ENCODE peak calls at places on chromosomes 13 and 19, in four cellular contexts. N is GM10248, L is left ventricle myocardium inferior, C is Panc1. R is an unnamed sample.

GRCh38 chr19:46387713-46388130 is 25.6 kb downstream of the CCDC8 start:
- DNase-seq in N (no peak), C (no peak), L (no peak), R (no peak)

GRCh38 chr13:44163108-44163507 is 210.5 kb upstream of the SERP2 start:
- DNase-seq in N (no peak), C (no peak), L (no peak), R (no peak)

GRCh38 chr19:31675187-31675913 is 326.1 kb upstream of the TSHZ3 start:
- DNase-seq in L (no peak), C (no peak), N (no peak), R (no peak)

GRCh38 chr13:94708971-94709614 is 3.3 kb downstream of the SOX21 start:
- DNase-seq in C (no peak), N (no peak), L (no peak), R (peak; percentile 17)

GRCh38 chr13:78660130-78660857 is 1.3 kb upstream of the OBI1 start:
- DNase-seq in L (no peak), C (no peak), N (peak; percentile 23), R (no peak)

GRCh38 chr19:33304760-33305647 is 2.7 kb upstream of the CEBPA start:
- DNase-seq in L (no peak), C (no peak), N (no peak), R (peak; percentile 24)

GRCh38 chr19:38417544-38418506 is 8.2 kb downstream of the RASGRP4 start:
- DNase-seq in N (peak; percentile 72), C (no peak), L (peak; percentile 65), R (peak; percentile 56)

GRCh38 chr13:23793711-23794110 is 95.5 kb downstream of the MIPEP start:
- DNase-seq in L (no peak), C (no peak), N (no peak), R (no peak)

GRCh38 chr19:35224681-35225604 is 3.6 kb downstream of the FAM187B start:
- DNase-seq in N (peak; percentile 16), C (no peak), L (no peak), R (no peak)

GRCh38 chr19:39212377-39212742 is 8.3 kb upstream of the SYCN start:
- DNase-seq in C (peak; percentile 75), N (no peak), L (peak; percentile 24), R (peak; percentile 47)

GRCh38 chr13:30354481-30355404 is 47.4 kb upstream of the KATNAL1 start:
- DNase-seq in C (no peak), L (no peak), N (no peak), R (no peak)

GRCh38 chr19:47813304-47813994 is 8.3 kb upstream of the CRX start:
- DNase-seq in N (peak; percentile 83), C (no peak), L (peak; percentile 65), R (peak; percentile 84)

GRCh38 chr13:114151565-114152284 is 19.3 kb upstream of the RASA3 start:
- DNase-seq in N (no peak), C (no peak), L (no peak), R (no peak)

GRCh38 chr19:10699650-10700335 is 1.4 kb upstream of the QTRT1 start:
- DNase-seq in L (no peak), C (no peak), N (peak; percentile 64), R (peak; percentile 81)

GRCh38 chr19:7637374-7638256 is 705 bp downstream of the STXBP2 start:
- DNase-seq in N (peak; percentile 54), C (no peak), L (peak; percentile 51), R (no peak)

GRCh38 chr19:40933025-40933424 is 51.0 kb upstream of the CYP2A7 start:
- DNase-seq in C (no peak), N (no peak), L (no peak), R (no peak)

GRCh38 chr19:9431475-9431874 is 3.9 kb downstream of the ZNF266 start:
- DNase-seq in N (no peak), L (peak; percentile 35), C (peak; percentile 12), R (no peak)

GRCh38 chr13:112245959-112246358 is 130.2 kb upstream of the SPACA7 start:
- DNase-seq in C (no peak), L (no peak), N (no peak), R (no peak)

GRCh38 chr13:43574601-43575000 is 212.2 kb downstream of the ENOX1 start:
- DNase-seq in C (no peak), L (no peak), N (no peak), R (no peak)

GRCh38 chr19:53102186-53102585 is 1.0 kb downstream of the ZNF160 start:
- DNase-seq in N (no peak), L (no peak), C (no peak), R (no peak)

GRCh38 chr19:34393031-34393430 is 11.2 kb upstream of the PDCD2L start:
- DNase-seq in N (no peak), L (no peak), C (no peak), R (no peak)

GRCh38 chr13:48412881-48413351 is at the start of gene LPAR6:
- DNase-seq in L (no peak), N (no peak), C (no peak), R (no peak)

GRCh38 chr19:42325896-42326771 is 699 bp downstream of the MEGF8 start:
- DNase-seq in N (peak; percentile 63), L (peak; percentile 38), C (no peak), R (no peak)

GRCh38 chr19:4712771-4713170 is 10.9 kb downstream of the DPP9 start:
- DNase-seq in L (peak; percentile 14), N (no peak), C (no peak), R (no peak)

GRCh38 chr19:57105976-57106610 is 13.7 kb upstream of the USP29 start:
- DNase-seq in N (no peak), L (no peak), C (no peak), R (no peak)

GRCh38 chr19:49119411-49120324 is at the start of gene PPFIA3:
- DNase-seq in C (no peak), N (no peak), L (peak; percentile 76), R (peak; percentile 56)

GRCh38 chr19:41870401-41870873 is 6.6 kb upstream of the CD79A start:
- DNase-seq in C (no peak), N (no peak), L (no peak), R (no peak)

GRCh38 chr13:49370390-49370789 is 73.5 kb downstream of the CAB39L start:
- DNase-seq in C (no peak), N (no peak), L (no peak), R (no peak)

GRCh38 chr19:7673995-7674667 is 2.8 kb upstream of the MCEMP1 start:
- DNase-seq in L (peak; percentile 70), C (no peak), N (no peak), R (no peak)

GRCh38 chr13:76758257-76758656 is 127.9 kb downstream of the KCTD12 start:
- DNase-seq in L (no peak), N (no peak), C (no peak), R (no peak)

GRCh38 chr13:110366733-110367132 is 59.6 kb downstream of the COL4A2 start:
- DNase-seq in N (no peak), L (no peak), C (no peak), R (no peak)

GRCh38 chr13:110367620-110368019 is 60.5 kb downstream of the COL4A2 start:
- DNase-seq in N (no peak), C (no peak), L (no peak), R (no peak)

GRCh38 chr13:110368408-110368807 is 61.3 kb downstream of the COL4A2 start:
- DNase-seq in L (no peak), C (no peak), N (no peak), R (no peak)

GRCh38 chr13:110371550-110372465 is 64.7 kb downstream of the COL4A2 start:
- DNase-seq in N (peak; percentile 33), C (no peak), L (no peak), R (peak; percentile 23)

DNA sequence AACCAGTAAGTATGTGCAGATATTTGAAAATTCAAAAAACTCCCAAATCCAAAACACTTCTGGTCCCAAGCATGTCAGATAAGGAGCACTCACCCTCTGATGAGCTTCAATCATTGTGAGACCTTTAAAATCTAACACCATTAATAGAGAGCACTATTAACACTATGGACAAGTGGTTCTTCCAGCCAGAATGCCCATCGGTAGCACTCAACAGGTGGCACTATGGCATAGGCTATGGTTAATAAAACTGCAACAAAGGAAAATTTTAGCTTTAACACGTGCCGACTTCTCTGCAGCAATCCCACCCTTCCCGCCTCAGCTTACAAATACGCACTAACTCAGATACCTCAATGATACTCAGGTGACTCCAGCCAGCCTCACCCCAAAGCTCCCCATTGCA is 62.3 kb downstream of the COL4A2 start:
- DNase-seq in L (no peak), N (no peak), C (no peak), R (no peak)
- TF ChIP-seq CTCF in L (no peak), N (no peak), C (no peak), R (no peak)

GRCh38 chr19:18588611-18589379 is at the start of gene REX1BD:
- DNase-seq in L (peak; percentile 87), N (peak; percentile 86), C (no peak), R (peak; percentile 88)

GRCh38 chr19:18591735-18592385 is 3.3 kb downstream of the REX1BD start:
- DNase-seq in L (no peak), C (no peak), N (no peak), R (no peak)

GRCh38 chr19:18589380-18590272 is 1.0 kb downstream of the REX1BD start:
- DNase-seq in N (peak; percentile 75), L (peak; percentile 66), C (peak; percentile 50), R (peak; percentile 82)

GRCh38 chr19:18587962-18588610 is 512 bp upstream of the REX1BD start:
- DNase-seq in N (no peak), C (no peak), L (no peak), R (no peak)

GRCh38 chr19:18590273-18591272 is 2.0 kb downstream of the REX1BD start:
- DNase-seq in C (peak; percentile 75), L (no peak), N (no peak), R (no peak)
- TF ChIP-seq CTCF in C (peak; percentile 79), L (no peak), N (no peak), R (no peak)

DNA sequence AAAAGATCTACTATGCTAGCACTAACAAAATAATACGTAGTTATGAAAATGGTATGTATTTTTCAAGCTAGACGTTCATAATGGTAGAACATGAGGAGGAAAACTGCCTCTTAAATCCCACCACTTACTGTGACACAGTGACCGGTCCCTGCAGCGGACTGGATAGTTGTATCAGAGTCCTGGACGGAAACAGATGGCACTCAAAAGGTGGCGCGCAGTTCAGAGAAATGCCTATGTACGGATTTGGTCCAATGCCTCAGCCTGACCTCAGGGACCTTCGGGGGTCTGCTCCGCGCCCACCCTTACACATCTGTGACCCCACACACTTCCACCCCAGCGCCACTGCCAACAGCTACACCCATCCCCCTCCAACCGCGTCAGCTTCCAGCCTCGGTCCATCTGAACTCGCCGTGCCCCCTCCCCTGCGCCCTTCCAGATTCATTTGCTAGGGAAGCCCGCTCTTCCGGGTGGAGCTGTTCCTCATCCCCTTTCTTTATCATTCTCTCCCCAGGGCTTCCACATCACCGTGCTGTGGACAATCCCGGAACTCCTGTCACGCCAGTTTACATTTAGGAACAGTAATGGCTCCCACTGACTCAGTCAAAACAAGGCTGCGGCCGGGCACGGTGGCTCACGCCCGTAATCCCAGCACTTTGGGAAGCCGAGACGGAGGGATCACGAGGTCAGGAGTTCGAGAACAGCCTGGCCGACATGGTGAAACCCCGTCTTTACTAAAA is 794 bp upstream of the LENG8 start:
- DNase-seq in N (no peak), L (peak; percentile 52), C (no peak), R (no peak)
- TF ChIP-seq CTCF in N (no peak), L (no peak), C (no peak), R (no peak)

DNA sequence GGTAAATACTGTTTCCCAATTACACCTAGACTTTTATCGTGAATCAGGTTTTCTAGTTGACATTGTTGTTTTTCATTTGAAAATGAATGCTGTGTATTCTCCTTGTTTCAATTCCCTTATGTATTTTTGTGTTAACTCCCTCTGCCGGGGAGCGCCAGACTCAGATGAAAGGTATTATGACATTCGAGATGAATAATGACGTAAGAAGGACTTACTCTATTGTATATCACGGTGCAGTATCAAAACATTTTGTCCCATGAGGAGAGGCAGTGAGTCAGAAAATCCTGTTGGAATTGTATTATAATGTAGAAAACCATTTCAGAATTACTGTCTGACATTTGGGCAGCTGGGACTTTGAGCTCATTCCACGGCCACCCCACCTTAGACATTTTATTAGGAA is 61.6 kb downstream of the LRCH1 start:
- DNase-seq in L (no peak), C (no peak), N (no peak), R (no peak)
- TF ChIP-seq CTCF in L (peak; percentile 33), C (no peak), N (no peak), R (no peak)

R was measured in GM13977.